ENCODE peak calls at places on chromosome 5, in five cellular contexts. W is mesenchymal stem cell, K is IMR-90, I is H9, D is H1. U is an unnamed sample.

GRCh38 chr5:43049216-43049615 is 9.1 kb upstream of the ANXA2R start:
- DNase-seq in I (no peak), W (no peak), D (no peak), K (no peak), U (no peak)

GRCh38 chr5:149855371-149855770 is 89.2 kb downstream of the PDE6A start:
- DNase-seq in D (no peak), K (peak; percentile 17), I (no peak), W (no peak), U (no peak)

GRCh38 chr5:159552751-159553150 is 222.5 kb upstream of the IL12B start:
- DNase-seq in W (peak; percentile 30), K (peak; percentile 45), D (no peak), I (no peak), U (no peak)

GRCh38 chr5:38373733-38374132 is 115.4 kb downstream of the EGFLAM start:
- DNase-seq in D (no peak), I (no peak), W (no peak), K (peak; percentile 6), U (no peak)

GRCh38 chr5:176916337-176916736 is 17.2 kb upstream of the HK3 start:
- DNase-seq in W (no peak), K (no peak), D (no peak), I (no peak), U (no peak)

GRCh38 chr5:21195145-21195544 is 1207.1 kb upstream of the CDH18 start:
- DNase-seq in W (no peak), D (no peak), K (no peak), I (no peak), U (no peak)

GRCh38 chr5:176735383-176736265 is 74.7 kb upstream of the UNC5A start:
- DNase-seq in K (no peak), W (no peak), D (no peak), I (peak; percentile 15), U (no peak)

GRCh38 chr5:133825631-133826289 is 142.7 kb downstream of the C5orf15 start:
- DNase-seq in D (no peak), K (no peak), I (no peak), W (no peak), U (no peak)

GRCh38 chr5:133460172-133460758 is 152.1 kb downstream of the FSTL4 start:
- DNase-seq in W (no peak), D (peak; percentile 90), K (no peak), I (peak; percentile 79), U (peak; percentile 54)

GRCh38 chr5:42951847-42952411 is 88.2 kb downstream of the ANXA2R start:
- DNase-seq in K (peak; percentile 22), W (no peak), I (no peak), D (no peak), U (no peak)

GRCh38 chr5:139745800-139746690 is 49.6 kb upstream of the PSD2 start:
- DNase-seq in D (peak; percentile 89), I (peak; percentile 96), W (peak; percentile 85), K (peak; percentile 67), U (peak; percentile 86)

GRCh38 chr5:103450333-103451061 is 112.1 kb downstream of the NUDT12 start:
- DNase-seq in D (no peak), W (peak; percentile 58), K (peak; percentile 88), I (no peak), U (no peak)
- H4K91ac ChIP-seq in D (no peak overlapping the region), W (no peak overlapping the region), K (peak overlapping the region; percentile 65), I (no peak overlapping the region), U (no peak overlapping the region)

GRCh38 chr5:124746252-124746915 is at the start of gene ZNF608:
- DNase-seq in W (peak; percentile 88), D (peak; percentile 49), K (peak; percentile 78), I (no peak), U (peak; percentile 72)
- H2BK15ac ChIP-seq in W (no peak within 1 kb of the TSS), D (no peak within 1 kb of the TSS), K (peak within 1 kb of the TSS; percentile 51), I (no peak within 1 kb of the TSS), U (no peak within 1 kb of the TSS)

GRCh38 chr5:81904861-81905260 is 67.0 kb upstream of the ATG10 start:
- DNase-seq in K (peak; percentile 56), W (no peak), I (no peak), D (no peak), U (no peak)
- H4K91ac ChIP-seq in K (no peak overlapping the region), W (no peak overlapping the region), I (no peak overlapping the region), D (no peak overlapping the region), U (no peak overlapping the region)

DNA sequence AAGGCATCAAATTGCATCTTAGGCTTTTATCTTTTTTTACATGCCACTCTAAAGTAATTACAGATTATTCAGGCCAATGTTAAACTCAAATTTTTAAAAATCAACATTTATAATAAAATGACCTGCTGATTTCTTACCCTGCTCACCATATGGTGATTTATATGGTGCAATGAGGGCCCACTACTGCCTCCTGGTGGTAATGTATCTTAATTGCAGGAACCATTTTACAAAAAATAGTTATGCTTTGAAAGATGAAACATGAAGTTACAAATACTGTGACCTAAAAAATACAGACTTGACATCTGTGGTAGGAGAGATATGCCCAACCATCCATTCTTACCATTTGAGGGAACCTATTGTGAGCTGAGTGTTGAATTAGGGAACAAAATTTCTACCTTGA is 292.6 kb upstream of the TAS2R1 start:
- DNase-seq in W (no peak), I (no peak), K (no peak), D (no peak), U (no peak)
- H2BK15ac ChIP-seq in W (no peak overlapping the region), I (no peak overlapping the region), K (no peak overlapping the region), D (no peak overlapping the region), U (no peak overlapping the region)

DNA sequence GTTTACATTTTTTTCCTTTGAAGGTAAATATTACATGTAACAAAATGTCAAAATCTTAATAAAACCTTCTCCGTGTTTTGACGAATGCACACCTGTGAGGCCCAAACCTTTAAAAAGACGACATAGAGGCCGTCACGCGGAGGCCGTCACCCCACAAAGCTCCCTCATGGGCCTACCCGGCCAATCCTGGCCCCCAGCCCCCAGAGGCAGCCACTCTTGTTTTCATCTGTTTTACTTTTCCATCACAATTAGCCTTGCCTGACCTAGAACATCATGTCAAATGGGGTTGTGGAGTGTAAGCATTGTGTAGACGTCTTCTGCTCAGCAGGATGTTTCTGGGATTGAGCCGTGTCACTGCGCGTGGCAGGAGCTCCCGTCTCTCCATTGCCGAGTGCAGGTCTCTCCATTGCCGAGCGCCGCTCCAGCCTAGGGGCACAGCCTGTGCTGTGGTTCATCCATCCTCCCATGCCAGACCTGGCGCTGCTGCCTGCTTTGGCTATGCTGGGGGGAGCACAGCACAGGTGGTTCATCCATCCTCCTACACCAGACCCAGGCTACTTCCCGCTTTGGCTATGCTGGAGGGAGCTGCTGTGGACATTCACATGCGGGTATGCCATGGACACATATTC is 52.2 kb upstream of the IRX4 start:
- DNase-seq in W (no peak), D (no peak), K (no peak), I (no peak), U (no peak)
- H4K91ac ChIP-seq in W (no peak overlapping the region), D (no peak overlapping the region), K (no peak overlapping the region), I (no peak overlapping the region), U (no peak overlapping the region)